ENCODE peak calls at places on chromosomes 3 and 15, in four cellular contexts. C is K562, L is HL-60, P is GM12878. R is an unnamed sample.
A peak's percentile ranks its signal among the peaks of the same experiment; 100 is the strongest.

GRCh38 chr3:149894211-149894610 is 76.5 kb downstream of the PFN2 start:
- DNase-seq in C (no peak), L (no peak), P (no peak), R (no peak)

GRCh38 chr15:48974865-48975264 is 11.1 kb upstream of the SHC4 start:
- DNase-seq in C (peak; percentile 32), L (no peak), P (no peak), R (no peak)

GRCh38 chr3:48268936-48269551 is 28.1 kb downstream of the ZNF589 start:
- DNase-seq in C (no peak), L (no peak), P (no peak), R (no peak)

GRCh38 chr15:56208641-56209155 is 35.0 kb downstream of the RFX7 start:
- DNase-seq in C (no peak), L (no peak), P (no peak), R (no peak)

GRCh38 chr15:47991376-47991775 is 129.4 kb upstream of the SLC24A5 start:
- DNase-seq in C (no peak), L (no peak), P (no peak), R (no peak)

GRCh38 chr15:65772909-65773308 is 19.2 kb downstream of the DENND4A start:
- DNase-seq in C (no peak), L (peak; percentile 57), P (no peak), R (no peak)

GRCh38 chr15:78084359-78084750 is 6.8 kb upstream of the TBC1D2B start:
- DNase-seq in C (no peak), L (no peak), P (no peak), R (no peak)

GRCh38 chr3:132606085-132606484 is 9.0 kb downstream of the ACKR4 start:
- DNase-seq in C (no peak), L (no peak), P (no peak), R (no peak)

GRCh38 chr15:39459538-39459937 is 121.3 kb upstream of the THBS1 start:
- DNase-seq in C (no peak), L (no peak), P (no peak), R (no peak)

GRCh38 chr3:71064976-71065763 is 518.4 kb downstream of the FOXP1 start:
- DNase-seq in C (peak; percentile 81), L (peak; percentile 58), P (no peak), R (no peak)

GRCh38 chr3:143337387-143337786 is 217.8 kb downstream of the CHST2 start:
- DNase-seq in C (no peak), L (no peak), P (no peak), R (no peak)

GRCh38 chr15:101560722-101561583 is 71.4 kb upstream of the PCSK6 start:
- DNase-seq in C (no peak), L (peak; percentile 60), P (no peak), R (no peak)
- TF ChIP-seq SPI1 in C (no peak), L (no peak), P (no peak), R (no peak)

GRCh38 chr3:110618512-110619226 is 452.9 kb upstream of the NECTIN3 start:
- DNase-seq in C (no peak), L (no peak), P (no peak), R (no peak)
- TF ChIP-seq SPI1 in C (no peak), L (no peak), P (no peak), R (no peak)

GRCh38 chr3:127964053-127964452 is 49.0 kb downstream of the KBTBD12 start:
- DNase-seq in C (no peak), L (no peak), P (no peak), R (no peak)
- TF ChIP-seq SPI1 in C (no peak), L (no peak), P (no peak), R (no peak)

GRCh38 chr15:32905481-32905880 is 187.7 kb downstream of the GREM1 start:
- DNase-seq in C (no peak), L (no peak), P (no peak), R (no peak)

GRCh38 chr15:32910839-32911238 is 193.0 kb downstream of the GREM1 start:
- DNase-seq in C (no peak), L (no peak), P (no peak), R (no peak)

GRCh38 chr15:32909431-32909830 is 191.6 kb downstream of the GREM1 start:
- DNase-seq in C (no peak), L (no peak), P (no peak), R (no peak)

GRCh38 chr15:32908921-32909320 is 191.1 kb downstream of the GREM1 start:
- DNase-seq in C (no peak), L (no peak), P (no peak), R (no peak)

DNA sequence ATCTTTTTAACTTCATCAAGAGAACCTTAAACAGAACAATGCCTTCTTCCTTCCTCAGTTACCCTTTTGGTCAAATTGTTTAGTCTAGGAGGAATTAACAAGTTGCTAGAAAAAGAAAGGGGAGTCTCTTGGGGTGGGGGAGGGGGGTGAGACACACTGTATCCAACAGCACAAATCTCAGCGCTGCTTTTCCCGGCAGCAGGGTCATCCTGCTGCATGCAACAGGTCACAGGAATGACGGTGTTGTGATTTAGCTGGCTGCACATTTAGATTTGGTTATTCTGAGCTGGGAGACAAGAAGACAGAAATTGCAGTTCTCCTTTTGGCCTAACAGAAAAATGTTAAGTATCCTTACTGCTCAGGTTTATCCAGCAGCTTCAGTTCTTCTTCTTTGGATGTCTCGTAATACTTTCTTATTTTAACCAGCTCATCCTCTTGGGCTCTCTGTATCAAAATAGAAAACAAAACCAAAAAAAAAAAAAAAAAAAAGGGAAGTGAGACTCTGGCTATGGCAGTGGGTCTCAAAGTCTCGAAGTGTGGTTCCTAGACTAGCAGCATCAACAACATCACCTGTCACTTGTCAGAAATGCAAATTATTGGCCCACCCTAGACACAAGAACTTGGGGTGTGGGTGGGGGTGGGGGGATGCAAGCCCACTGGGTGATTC is 190.5 kb downstream of the GREM1 start:
- DNase-seq in C (no peak), L (no peak), P (peak; percentile 71), R (peak; percentile 29)
- TF ChIP-seq SPI1 in C (peak; percentile 5), L (peak; percentile 54), P (peak; percentile 98), R (peak; percentile 98)

DNA sequence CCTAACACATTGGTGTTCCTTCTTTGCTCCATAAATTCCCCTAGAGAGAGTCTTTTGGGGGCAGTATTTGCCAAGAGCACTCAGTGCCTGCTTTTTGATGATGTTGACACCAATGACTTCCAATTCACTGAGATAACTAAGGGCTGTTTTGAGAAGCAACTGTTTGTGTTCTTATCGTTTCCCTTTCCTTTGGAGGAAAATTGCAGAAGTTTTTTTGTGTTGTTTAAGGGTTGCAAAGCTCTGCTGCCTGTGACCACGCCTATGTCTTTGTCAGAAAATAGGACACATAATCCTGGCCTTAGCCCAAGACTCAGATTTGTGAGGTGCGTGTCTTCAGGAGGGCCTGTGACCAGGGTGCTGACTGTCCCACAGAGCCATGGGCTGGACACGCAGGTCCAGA is 99.6 kb downstream of the FAM43A start:
- DNase-seq in C (no peak), L (no peak), P (no peak), R (no peak)
- TF ChIP-seq SPI1 in C (no peak), L (no peak), P (no peak), R (no peak)

GRCh38 chr15:68479870-68480269 is 47.9 kb upstream of the ITGA11 start:
- DNase-seq in C (no peak), L (no peak), P (no peak), R (no peak)

GRCh38 chr15:68478853-68479252 is 46.9 kb upstream of the ITGA11 start:
- DNase-seq in C (no peak), L (no peak), P (no peak), R (no peak)

GRCh38 chr15:68480296-68480695 is 48.3 kb upstream of the ITGA11 start:
- DNase-seq in C (no peak), L (no peak), P (no peak), R (no peak)

GRCh38 chr15:68481321-68481720 is 49.4 kb upstream of the ITGA11 start:
- DNase-seq in C (no peak), L (no peak), P (no peak), R (no peak)

DNA sequence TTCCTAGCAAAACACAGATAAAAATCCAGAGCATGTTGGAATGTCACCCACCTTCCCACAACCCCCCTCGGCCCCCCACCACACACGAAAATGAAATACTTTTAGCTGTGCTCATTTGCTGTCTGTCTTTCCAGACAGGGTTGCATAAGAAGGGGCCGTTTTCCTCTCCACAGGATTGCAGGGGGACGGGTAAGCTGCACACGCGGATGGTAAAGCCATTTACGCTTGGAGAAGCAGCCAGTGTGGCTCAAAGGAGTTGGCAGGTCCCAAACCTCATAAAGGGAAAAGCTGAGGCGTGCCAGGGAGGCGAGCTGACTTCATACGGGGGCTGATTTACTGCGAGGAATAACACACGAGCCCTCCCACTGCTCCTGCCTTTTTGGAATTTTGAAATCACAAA is 47.4 kb upstream of the ITGA11 start:
- DNase-seq in C (no peak), L (no peak), P (no peak), R (no peak)
- TF ChIP-seq SPI1 in C (no peak), L (no peak), P (no peak), R (no peak)

DNA sequence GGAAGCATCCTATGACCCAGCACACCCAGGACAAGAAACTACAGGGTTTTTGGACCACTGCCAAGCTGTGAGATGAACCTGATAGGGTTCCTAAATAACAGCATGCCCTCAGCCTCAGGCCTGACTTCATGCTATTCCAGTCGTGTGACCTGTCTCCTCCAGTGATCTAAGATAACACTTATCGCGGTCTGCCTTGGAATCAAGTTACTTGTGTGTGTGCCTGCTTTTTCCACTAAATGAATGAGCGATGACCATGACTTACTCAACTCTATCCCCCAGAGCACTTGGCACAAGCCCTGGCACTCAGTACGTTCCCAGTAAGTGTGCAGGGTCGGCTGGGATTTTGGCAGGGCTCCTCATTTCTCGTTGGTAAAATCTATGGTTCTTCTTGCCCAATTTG is 172.7 kb upstream of the TP63 start:
- DNase-seq in C (no peak), L (no peak), P (no peak), R (no peak)
- TF ChIP-seq SPI1 in C (no peak), L (no peak), P (no peak), R (no peak)

DNA sequence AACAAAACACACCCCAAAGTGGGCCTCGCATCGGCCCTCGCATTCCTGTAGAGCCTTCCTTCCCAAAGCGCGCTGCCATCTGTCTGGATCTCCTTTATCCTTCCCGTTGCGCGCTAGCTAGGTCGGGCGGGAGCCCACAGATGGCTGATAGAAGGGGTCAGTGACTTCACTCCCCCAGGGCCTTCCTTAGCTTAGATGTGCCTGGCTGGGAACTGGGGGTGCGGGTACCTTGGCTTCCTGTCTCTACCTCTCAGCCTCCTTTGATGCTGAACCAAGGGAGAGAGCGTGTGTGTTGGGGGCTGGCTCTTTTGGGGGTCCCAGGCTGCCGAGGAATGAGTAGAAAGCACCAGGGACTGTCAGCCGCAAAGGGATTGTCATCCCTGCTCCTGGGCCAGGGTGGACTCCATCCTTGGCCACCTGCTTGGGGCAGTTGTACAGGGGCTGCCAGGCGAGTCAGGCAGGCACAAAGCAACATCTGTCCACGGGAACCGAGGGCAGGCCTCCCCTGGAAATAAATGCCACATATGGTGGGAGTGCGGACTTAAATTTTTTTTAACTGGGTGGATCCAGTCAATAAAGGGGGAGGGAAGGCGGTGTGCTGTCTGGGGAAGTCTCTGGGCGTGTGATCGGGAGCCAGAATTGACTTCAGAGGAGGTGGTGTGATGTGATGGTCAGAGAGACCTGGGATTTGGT is 1.9 kb downstream of the SMAD3 start:
- DNase-seq in C (no peak), L (no peak), P (no peak), R (no peak)
- TF ChIP-seq SPI1 in C (no peak), L (no peak), P (no peak), R (no peak)

GRCh38 chr3:184574552-184575430 is 13.2 kb downstream of the EPHB3 start:
- DNase-seq in C (no peak), L (no peak), P (no peak), R (no peak)
- TF ChIP-seq SPI1 in C (no peak), L (no peak), P (no peak), R (no peak)

R was measured in GM12891.